ENCODE peak calls at places on chromosome 11, in five cellular contexts. P, X, K, F and Z are unnamed samples.

GRCh38 chr11:96154802-96155520 is 188.0 kb downstream of the MAML2 start:
- DNase-seq in P (no peak), X (no peak), K (peak), F (peak), Z (no peak)

GRCh38 chr11:61067782-61068181 is 34.5 kb upstream of the CD5 start:
- DNase-seq in P (no peak), X (no peak), K (no peak), F (no peak), Z (no peak)

GRCh38 chr11:80297808-80298460 is 857.1 kb upstream of the TENM4 start:
- DNase-seq in P (no peak), X (no peak), K (no peak), F (peak), Z (no peak)

GRCh38 chr11:10355257-10355661 is 50.4 kb downstream of the ADM start:
- DNase-seq in P (no peak), X (no peak), K (no peak), F (peak), Z (no peak)

GRCh38 chr11:14420223-14420622 is 61.2 kb upstream of the RRAS2 start:
- DNase-seq in P (no peak), X (no peak), K (no peak), F (no peak), Z (no peak)

GRCh38 chr11:75921808-75922207 is 106.8 kb downstream of the UVRAG start:
- DNase-seq in P (no peak), X (no peak), K (no peak), F (no peak), Z (no peak)

GRCh38 chr11:12675951-12676711 is 1.9 kb downstream of the TEAD1 start:
- DNase-seq in P (no peak), X (peak), K (no peak), F (peak), Z (no peak)

GRCh38 chr11:108708173-108708572 is 43.3 kb downstream of the DDX10 start:
- DNase-seq in P (no peak), X (no peak), K (no peak), F (no peak), Z (no peak)

GRCh38 chr11:1174441-1175370 is 17.0 kb downstream of the MUC5AC start:
- DNase-seq in P (peak), X (no peak), K (no peak), F (no peak), Z (no peak)

GRCh38 chr11:47245586-47246357 is 2.8 kb downstream of the ACP2 start:
- DNase-seq in P (no peak), X (no peak), K (no peak), F (no peak), Z (no peak)

GRCh38 chr11:69978841-69979614 is 99.1 kb upstream of the ANO1 start:
- DNase-seq in P (no peak), X (no peak), K (no peak), F (no peak), Z (no peak)

GRCh38 chr11:95282337-95282751 is 51.3 kb upstream of the SESN3 start:
- DNase-seq in P (no peak), X (no peak), K (no peak), F (no peak), Z (no peak)

GRCh38 chr11:5689551-5689983 is at the start of gene TRIM22:
- DNase-seq in P (no peak), X (peak), K (no peak), F (peak), Z (peak)

GRCh38 chr11:77211040-77211451 is 83.0 kb downstream of the MYO7A start:
- DNase-seq in P (no peak), X (no peak), K (no peak), F (no peak), Z (no peak)

GRCh38 chr11:10934293-10934850 is 76.5 kb upstream of the ZBED5 start:
- DNase-seq in P (no peak), X (no peak), K (no peak), F (no peak), Z (no peak)

GRCh38 chr11:47620836-47621378 is 21.5 kb downstream of the MTCH2 start:
- DNase-seq in P (no peak), X (no peak), K (no peak), F (no peak), Z (no peak)

GRCh38 chr11:113519989-113520613 is 44.9 kb upstream of the DRD2 start:
- DNase-seq in P (no peak), X (no peak), K (no peak), F (peak), Z (peak)